ENCODE peak calls at places on chromosomes 2 and 18, in seven cellular contexts. E is omental fat pad, A is KG1, P is AG09319, H is fibroblast of gingiva, N is iPS DF 6.9, Z is aorta. V is an unnamed sample.

GRCh38 chr2:218607436-218608115 is at the start of gene PLCD4:
- DNase-seq in H (peak), A (no peak), E (no peak), Z (peak), N (no peak), P (peak), V (no peak)

GRCh38 chr2:158048327-158048726 is 53.3 kb upstream of the UPP2 start:
- DNase-seq in A (no peak), P (no peak), H (no peak), E (no peak), N (no peak), Z (no peak), V (no peak)

GRCh38 chr2:43219383-43220228 is 6.8 kb downstream of the ZFP36L2 start:
- DNase-seq in P (no peak), H (peak), E (peak), N (no peak), A (peak), Z (peak), V (peak)

GRCh38 chr2:12824771-12825363 is 108.1 kb downstream of the TRIB2 start:
- DNase-seq in N (no peak), H (peak), P (no peak), A (no peak), Z (peak), E (no peak), V (no peak)

GRCh38 chr18:50654211-50654610 is 94.3 kb downstream of the MAPK4 start:
- DNase-seq in P (no peak), Z (no peak), H (no peak), N (no peak), A (no peak), E (no peak), V (no peak)

GRCh38 chr2:182115258-182115657 is 129.6 kb downstream of the PPP1R1C start:
- DNase-seq in Z (no peak), P (no peak), N (no peak), H (no peak), A (no peak), E (no peak), V (no peak)

GRCh38 chr2:223723954-223724411 is 113.4 kb downstream of the AP1S3 start:
- DNase-seq in Z (no peak), A (no peak), E (no peak), N (peak), P (no peak), H (no peak), V (no peak)

GRCh38 chr2:135055182-135055786 is 3.2 kb downstream of the RAB3GAP1 start:
- DNase-seq in H (peak), E (no peak), N (no peak), Z (peak), A (no peak), P (peak), V (no peak)

GRCh38 chr2:199861116-199861774 is 10.3 kb upstream of the FTCDNL1 start:
- DNase-seq in P (no peak), E (no peak), H (peak), Z (no peak), A (peak), N (no peak), V (no peak)

GRCh38 chr2:85353876-85354285 is 447 bp downstream of the RETSAT start:
- DNase-seq in N (no peak), E (no peak), H (peak), A (peak), Z (no peak), P (no peak), V (no peak)

GRCh38 chr2:124024491-124025348 is at the start of gene CNTNAP5:
- DNase-seq in E (no peak), H (no peak), Z (peak), N (no peak), A (peak), P (no peak), V (no peak)

GRCh38 chr2:176139621-176140020 is 10.1 kb downstream of the HOXD8 start:
- DNase-seq in H (no peak), A (no peak), E (no peak), Z (no peak), N (no peak), P (no peak), V (no peak)

GRCh38 chr2:108907822-108908716 is 81.0 kb downstream of the EDAR start:
- DNase-seq in N (no peak), Z (no peak), E (no peak), P (no peak), H (no peak), A (no peak), V (no peak)

GRCh38 chr2:52539026-52539964 is 1228.3 kb upstream of the CHAC2 start:
- DNase-seq in E (no peak), H (peak), P (no peak), A (no peak), N (no peak), Z (no peak), V (no peak)

GRCh38 chr2:216308532-216308931 is 63.8 kb downstream of the MARCHF4 start:
- DNase-seq in E (no peak), Z (no peak), A (no peak), N (no peak), P (no peak), H (no peak), V (no peak)

GRCh38 chr2:234977228-234977679 is 25.4 kb downstream of the SH3BP4 start:
- DNase-seq in E (no peak), P (no peak), A (no peak), Z (no peak), H (no peak), N (no peak), V (no peak)

GRCh38 chr2:239312081-239312501 is 88.7 kb downstream of the HDAC4 start:
- DNase-seq in P (no peak), Z (no peak), A (no peak), E (peak), H (no peak), N (no peak), V (no peak)

GRCh38 chr18:6561029-6561861 is 146.5 kb upstream of the L3MBTL4 start:
- DNase-seq in Z (no peak), A (no peak), H (no peak), N (no peak), P (no peak), E (no peak), V (no peak)

GRCh38 chr2:127700527-127701192 is 637 bp upstream of the SFT2D3 start:
- DNase-seq in H (no peak), Z (peak), A (no peak), N (no peak), E (peak), P (no peak), V (no peak)

V was measured in NK-92 treated with Interleukin-12 subunit alpha and Interleukin-12 subunit beta, amount 100 ng/mL, for 24 hours.